ENCODE peak calls at places on chromosome 18, in five cellular contexts. C is fibroblast of lung, K is hepatocyte, H is GM23248, O is GM23338. E is an unnamed sample.
A peak's percentile ranks its signal among the peaks of the same experiment; 100 is the strongest.

GRCh38 chr18:79753391-79753851 is 44.3 kb upstream of the KCNG2 start:
- DNase-seq in C (no peak), K (no peak), H (no peak), O (no peak), E (no peak)

GRCh38 chr18:78427081-78427480 is 552.5 kb upstream of the SALL3 start:
- DNase-seq in C (no peak), K (no peak), H (no peak), O (no peak), E (no peak)

GRCh38 chr18:10032331-10032979 is 118.6 kb downstream of the VAPA start:
- DNase-seq in C (peak; percentile 17), K (no peak), H (no peak), O (peak; percentile 78), E (no peak)

GRCh38 chr18:9466911-9467310 is 8.4 kb upstream of the RALBP1 start:
- DNase-seq in C (no peak), K (no peak), H (peak; percentile 7), O (no peak), E (no peak)

GRCh38 chr18:5057348-5058012 is 139.6 kb downstream of the AKAIN1 start:
- DNase-seq in C (peak; percentile 26), K (peak; percentile 78), H (peak; percentile 68), O (peak; percentile 89), E (peak; percentile 50)

GRCh38 chr18:31512203-31512764 is 14.3 kb downstream of the DSG2 start:
- DNase-seq in C (peak; percentile 93), K (peak; percentile 89), H (peak; percentile 42), O (no peak), E (peak; percentile 72)

GRCh38 chr18:36828157-36828629 is 609 bp downstream of the TPGS2 start:
- DNase-seq in C (peak; percentile 62), K (peak; percentile 55), H (peak; percentile 78), O (peak; percentile 70), E (peak; percentile 59)

GRCh38 chr18:361941-362913 is 94.4 kb upstream of the THOC1 start:
- DNase-seq in C (peak; percentile 95), K (peak; percentile 65), H (peak; percentile 98), O (peak; percentile 28), E (no peak)

GRCh38 chr18:24514439-24514838 is 54.0 kb downstream of the HRH4 start:
- DNase-seq in C (peak; percentile 36), K (no peak), H (peak; percentile 60), O (peak; percentile 88), E (no peak)

GRCh38 chr18:8303151-8303770 is 306.0 kb upstream of the RAB12 start:
- DNase-seq in C (peak; percentile 28), K (no peak), H (peak; percentile 51), O (no peak), E (no peak)

GRCh38 chr18:36711813-36712444 is 116.9 kb downstream of the TPGS2 start:
- DNase-seq in C (peak; percentile 90), K (peak; percentile 64), H (peak; percentile 92), O (no peak), E (peak; percentile 42)

GRCh38 chr18:4069183-4069582 is 385.9 kb downstream of the DLGAP1 start:
- DNase-seq in C (no peak), K (no peak), H (no peak), O (no peak), E (no peak)

GRCh38 chr18:8988262-8988871 is 114.1 kb upstream of the NDUFV2 start:
- DNase-seq in C (peak; percentile 59), K (peak; percentile 80), H (peak; percentile 82), O (peak; percentile 92), E (peak; percentile 49)

GRCh38 chr18:80213173-80213572 is 34.1 kb downstream of the PARD6G start:
- DNase-seq in C (no peak), K (no peak), H (no peak), O (no peak), E (no peak)

GRCh38 chr18:11025671-11026070 is 123.7 kb downstream of the PIEZO2 start:
- DNase-seq in C (no peak), K (no peak), H (no peak), O (no peak), E (no peak)

GRCh38 chr18:44423826-44424225 is 256.9 kb upstream of the SETBP1 start:
- DNase-seq in C (no peak), K (no peak), H (no peak), O (peak; percentile 8), E (no peak)

GRCh38 chr18:9449580-9449979 is 25.7 kb upstream of the RALBP1 start:
- DNase-seq in C (no peak), K (peak; percentile 17), H (no peak), O (no peak), E (no peak)

GRCh38 chr18:3447035-3447894 is 2.7 kb upstream of the TGIF1 start:
- DNase-seq in C (peak; percentile 60), K (peak; percentile 73), H (peak; percentile 83), O (peak; percentile 79), E (peak; percentile 67)

GRCh38 chr18:79926306-79926705 is 25.1 kb downstream of the SLC66A2 start:
- DNase-seq in C (no peak), K (no peak), H (no peak), O (no peak), E (no peak)

GRCh38 chr18:34977787-34978532 is 63.3 kb upstream of the MAPRE2 start:
- DNase-seq in C (no peak), K (peak; percentile 69), H (peak; percentile 55), O (peak; percentile 84), E (peak; percentile 13)

GRCh38 chr18:22606563-22607283 is 189.0 kb upstream of the CTAGE1 start:
- DNase-seq in C (peak; percentile 94), K (peak; percentile 52), H (no peak), O (peak; percentile 25), E (no peak)

GRCh38 chr18:23819005-23819404 is 129.8 kb downstream of the LAMA3 start:
- DNase-seq in C (no peak), K (no peak), H (no peak), O (no peak), E (no peak)

GRCh38 chr18:51739044-51739666 is 541.7 kb upstream of the MEX3C start:
- DNase-seq in C (no peak), K (no peak), H (no peak), O (no peak), E (no peak)

GRCh38 chr18:71529708-71530303 is 1014.3 kb downstream of the CBLN2 start:
- DNase-seq in C (peak; percentile 69), K (no peak), H (no peak), O (no peak), E (peak; percentile 6)

GRCh38 chr18:24631238-24632025 is 171.0 kb downstream of the HRH4 start:
- DNase-seq in C (peak; percentile 6), K (no peak), H (peak; percentile 58), O (peak; percentile 45), E (no peak)

GRCh38 chr18:35417223-35417622 is 40.1 kb upstream of the ZNF396 start:
- DNase-seq in C (no peak), K (no peak), H (no peak), O (no peak), E (no peak)

GRCh38 chr18:36179562-36180334 is 7.5 kb upstream of the MOCOS start:
- DNase-seq in C (peak; percentile 84), K (peak; percentile 53), H (peak; percentile 67), O (no peak), E (no peak)

GRCh38 chr18:51279367-51279984 is 82.0 kb upstream of the MEX3C start:
- DNase-seq in C (no peak), K (peak; percentile 44), H (no peak), O (no peak), E (no peak)

DNA sequence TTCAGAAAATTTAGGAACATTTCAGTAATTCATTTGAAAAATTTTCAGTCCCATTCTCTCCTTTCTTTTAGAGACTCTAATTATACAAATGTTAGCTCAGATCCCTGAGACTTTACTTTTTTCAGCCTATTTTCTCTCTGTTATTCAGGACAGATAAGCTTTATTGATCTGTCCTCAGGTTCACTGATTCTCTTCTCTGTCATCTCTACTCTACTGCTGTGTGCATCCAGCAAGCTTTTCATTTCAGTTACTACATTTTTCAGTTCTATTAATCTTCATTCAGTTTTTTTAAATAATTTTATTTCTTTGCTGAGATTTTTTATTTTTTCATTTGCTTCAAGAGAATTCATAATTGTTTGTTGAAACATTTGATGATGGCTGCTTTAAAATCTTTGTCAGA is 22.1 kb upstream of the PIK3C3 start:
- DNase-seq in C (no peak), K (no peak), H (no peak), O (no peak), E (no peak)
- H3K27ac ChIP-seq in C (no peak overlapping the region), K (no peak overlapping the region), H (no peak overlapping the region), O (no peak overlapping the region), E (no peak overlapping the region)

DNA sequence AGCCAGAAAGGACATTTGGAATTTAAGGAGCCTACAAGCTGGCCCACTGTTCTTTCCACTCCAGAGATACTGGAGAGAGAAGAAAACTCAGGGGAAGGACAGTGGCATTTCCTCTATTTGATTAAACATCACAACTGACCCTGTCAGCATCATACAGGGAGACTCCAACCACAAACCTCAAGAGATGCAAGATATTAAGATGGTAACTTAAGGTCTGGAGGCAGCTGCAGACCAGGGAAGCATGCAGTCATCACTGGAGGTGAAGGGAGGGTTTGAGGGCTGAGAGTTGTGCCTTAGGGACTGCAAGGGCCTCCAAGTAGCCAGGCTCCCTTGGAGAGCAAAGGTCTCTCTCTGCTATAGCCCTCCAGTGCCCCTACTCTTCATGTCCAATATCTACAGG is 67.4 kb downstream of the RNF152 start:
- DNase-seq in C (peak; percentile 66), K (no peak), H (peak; percentile 39), O (no peak), E (no peak)
- H3K79me2 ChIP-seq in C (peaks cover 4% of the 10 kb centered on the region), K (peaks cover 6% of the 10 kb centered on the region), H (peaks cover 21% of the 10 kb centered on the region), O (no peaks in the 10 kb centered on the region), E (no peaks in the 10 kb centered on the region)

GRCh38 chr18:6781846-6782245 is 52.3 kb downstream of the ARHGAP28 start:
- DNase-seq in C (peak; percentile 58), K (no peak), H (peak; percentile 55), O (no peak), E (no peak)
- H3K27ac ChIP-seq in C (no peak overlapping the region), K (peak overlapping the region; percentile 63), H (no peak overlapping the region), O (no peak overlapping the region), E (no peak overlapping the region)

GRCh38 chr18:55283309-55283708 is 304.7 kb downstream of the TCF4 start:
- DNase-seq in C (no peak), K (no peak), H (no peak), O (no peak), E (no peak)

GRCh38 chr18:55286257-55286825 is 301.7 kb downstream of the TCF4 start:
- DNase-seq in C (peak; percentile 80), K (no peak), H (no peak), O (no peak), E (no peak)

GRCh38 chr18:55275042-55275897 is 312.7 kb downstream of the TCF4 start:
- DNase-seq in C (peak; percentile 89), K (no peak), H (peak; percentile 91), O (peak; percentile 58), E (peak; percentile 63)

GRCh38 chr18:55284614-55285013 is 303.4 kb downstream of the TCF4 start:
- DNase-seq in C (no peak), K (no peak), H (peak; percentile 43), O (no peak), E (no peak)

GRCh38 chr18:55280515-55280914 is 307.5 kb downstream of the TCF4 start:
- DNase-seq in C (no peak), K (no peak), H (no peak), O (no peak), E (no peak)
- H3K79me2 ChIP-seq in C (peaks cover 2% of the 10 kb centered on the region), K (peaks cover 26% of the 10 kb centered on the region), H (peaks cover 81% of the 10 kb centered on the region), O (no peaks in the 10 kb centered on the region), E (no peaks in the 10 kb centered on the region)

E was measured in PC-9.